ENCODE peak calls at places on chromosomes 2 and 18, in seven cellular contexts. J, V, U, D, Y, K and P are unnamed samples.

GRCh38 chr2:74457129-74457548 is 1.1 kb upstream of the WBP1 start:
- DNase-seq in D (no peak), Y (no peak), V (no peak), K (no peak), U (no peak), J (no peak), P (no peak)

GRCh38 chr2:71250945-71251344 is 24.0 kb upstream of the PAIP2B start:
- DNase-seq in K (no peak), D (no peak), V (no peak), U (no peak), Y (no peak), J (no peak), P (no peak)

GRCh38 chr2:38095996-38096861 is 20.3 kb upstream of the CYP1B1 start:
- DNase-seq in D (peak; percentile 66), K (peak; percentile 89), Y (no peak), V (no peak), U (peak; percentile 57), J (no peak), P (peak; percentile 82)

GRCh38 chr2:220279372-220279771 is 651.9 kb downstream of the SLC4A3 start:
- DNase-seq in V (peak; percentile 72), K (no peak), U (peak; percentile 70), Y (no peak), J (peak; percentile 53), D (peak; percentile 62), P (no peak)

GRCh38 chr2:32452338-32453064 is 95.7 kb downstream of the BIRC6 start:
- DNase-seq in J (no peak), Y (no peak), U (no peak), K (no peak), V (no peak), D (no peak), P (no peak)

GRCh38 chr2:67631474-67631873 is 234.3 kb downstream of the ETAA1 start:
- DNase-seq in D (no peak), U (no peak), J (no peak), K (no peak), Y (no peak), V (no peak), P (no peak)

GRCh38 chr2:78992451-78992806 is 33.1 kb upstream of the REG3G start:
- DNase-seq in D (peak; percentile 30), J (no peak), U (peak; percentile 10), Y (peak; percentile 27), V (no peak), K (peak; percentile 59), P (no peak)

GRCh38 chr2:851680-852079 is 99.0 kb upstream of the SNTG2 start:
- DNase-seq in D (no peak), J (no peak), V (no peak), K (no peak), U (no peak), Y (no peak), P (no peak)

GRCh38 chr18:62066121-62066818 is 120.6 kb downstream of the PIGN start:
- DNase-seq in D (no peak), Y (no peak), K (no peak), J (no peak), V (no peak), U (peak; percentile 8), P (no peak)

GRCh38 chr2:211802611-211803010 is 736.0 kb downstream of the ERBB4 start:
- DNase-seq in K (no peak), V (no peak), Y (no peak), U (no peak), D (no peak), J (no peak), P (no peak)

GRCh38 chr2:96102596-96103387 is 13.6 kb downstream of the ADRA2B start:
- DNase-seq in J (no peak), D (no peak), V (no peak), K (no peak), Y (no peak), U (no peak), P (peak; percentile 4)

GRCh38 chr2:30225131-30225762 is 6.1 kb upstream of the LBH start:
- DNase-seq in K (peak; percentile 69), V (peak; percentile 61), U (peak; percentile 94), Y (no peak), J (no peak), D (no peak), P (peak; percentile 43)

GRCh38 chr18:57980573-57981348 is 63.3 kb upstream of the NEDD4L start:
- DNase-seq in Y (no peak), D (no peak), K (peak; percentile 17), J (no peak), V (no peak), U (no peak), P (no peak)

GRCh38 chr2:105417789-105418475 is 19.1 kb upstream of the FHL2 start:
- DNase-seq in K (no peak), D (no peak), J (no peak), V (no peak), Y (no peak), U (peak; percentile 49), P (no peak)

GRCh38 chr2:105712166-105712915 is 32.4 kb upstream of the NCK2 start:
- DNase-seq in J (no peak), K (no peak), V (no peak), Y (no peak), D (peak; percentile 6), U (peak; percentile 65), P (no peak)

GRCh38 chr18:55821219-55821618 is 233.2 kb upstream of the TCF4 start:
- DNase-seq in V (peak; percentile 52), K (no peak), J (no peak), U (peak; percentile 27), D (no peak), Y (no peak), P (no peak)

GRCh38 chr18:27750014-27750413 is 426.9 kb downstream of the CDH2 start:
- DNase-seq in Y (peak; percentile 26), D (peak; percentile 26), K (peak; percentile 76), V (peak; percentile 66), J (peak; percentile 32), U (peak; percentile 81), P (no peak)

GRCh38 chr2:38074775-38075435 is 1.0 kb downstream of the CYP1B1 start:
- DNase-seq in D (peak; percentile 67), J (no peak), U (peak; percentile 66), V (no peak), K (peak; percentile 60), Y (peak; percentile 50), P (peak; percentile 21)

GRCh38 chr2:120314656-120315366 is 31.1 kb upstream of the INHBB start:
- DNase-seq in J (no peak), V (no peak), K (no peak), Y (no peak), D (no peak), U (peak; percentile 35), P (no peak)

GRCh38 chr2:135411646-135412045 is 119.4 kb downstream of the ZRANB3 start:
- DNase-seq in V (no peak), U (no peak), J (no peak), Y (no peak), D (no peak), K (no peak), P (no peak)

GRCh38 chr2:157466764-157467163 is 22.9 kb upstream of the CYTIP start:
- DNase-seq in V (no peak), J (no peak), D (no peak), K (no peak), Y (no peak), U (no peak), P (no peak)

GRCh38 chr18:32427084-32427933 is 43.4 kb downstream of the GAREM1 start:
- DNase-seq in Y (no peak), U (peak; percentile 18), D (no peak), K (no peak), J (no peak), V (no peak), P (no peak)
- H3K4me3 ChIP-seq in Y (no peak overlapping the region), U (no peak overlapping the region), D (no peak overlapping the region), K (no peak overlapping the region), J (no peak overlapping the region), V (no peak overlapping the region), P (no peak overlapping the region)

GRCh38 chr2:218984239-218985020 is 554 bp downstream of the FEV start:
- DNase-seq in Y (no peak), V (no peak), D (no peak), U (peak; percentile 66), K (peak; percentile 54), J (no peak), P (peak; percentile 57)

GRCh38 chr2:218983971-218984238 is 1.1 kb downstream of the FEV start:
- DNase-seq in D (no peak), J (no peak), V (no peak), K (no peak), U (no peak), Y (no peak), P (no peak)

GRCh38 chr2:218985325-218986091 is 524 bp upstream of the FEV start:
- DNase-seq in J (no peak), K (no peak), V (no peak), Y (no peak), U (no peak), D (no peak), P (no peak)

GRCh38 chr2:218986148-218986761 is 1.3 kb upstream of the FEV start:
- DNase-seq in J (no peak), U (no peak), K (no peak), D (no peak), Y (no peak), V (no peak), P (no peak)

GRCh38 chr2:218985021-218985324 is at the start of gene FEV:
- DNase-seq in J (no peak), Y (no peak), K (no peak), D (no peak), V (no peak), U (no peak), P (no peak)
- H3K4me3 ChIP-seq in J (no peak within 1 kb of the TSS), Y (no peak within 1 kb of the TSS), K (no peak within 1 kb of the TSS), D (peak within 1 kb of the TSS; percentile 24), V (no peak within 1 kb of the TSS), U (peak within 1 kb of the TSS; percentile 6), P (peak within 1 kb of the TSS; percentile 34)

GRCh38 chr2:188966728-188967127 is 7.4 kb upstream of the COL3A1 start:
- DNase-seq in V (peak; percentile 56), K (no peak), U (peak; percentile 60), Y (no peak), D (no peak), J (no peak), P (no peak)

GRCh38 chr2:188973650-188974049 is 523 bp upstream of the COL3A1 start:
- DNase-seq in J (no peak), V (no peak), Y (no peak), U (peak; percentile 41), D (no peak), K (no peak), P (no peak)

GRCh38 chr2:188971316-188971930 is 2.8 kb upstream of the COL3A1 start:
- DNase-seq in V (no peak), J (no peak), K (no peak), U (peak; percentile 60), D (no peak), Y (no peak), P (no peak)

GRCh38 chr2:188969236-188970032 is 4.7 kb upstream of the COL3A1 start:
- DNase-seq in K (no peak), Y (no peak), D (peak; percentile 35), V (no peak), U (peak; percentile 76), J (no peak), P (no peak)

DNA sequence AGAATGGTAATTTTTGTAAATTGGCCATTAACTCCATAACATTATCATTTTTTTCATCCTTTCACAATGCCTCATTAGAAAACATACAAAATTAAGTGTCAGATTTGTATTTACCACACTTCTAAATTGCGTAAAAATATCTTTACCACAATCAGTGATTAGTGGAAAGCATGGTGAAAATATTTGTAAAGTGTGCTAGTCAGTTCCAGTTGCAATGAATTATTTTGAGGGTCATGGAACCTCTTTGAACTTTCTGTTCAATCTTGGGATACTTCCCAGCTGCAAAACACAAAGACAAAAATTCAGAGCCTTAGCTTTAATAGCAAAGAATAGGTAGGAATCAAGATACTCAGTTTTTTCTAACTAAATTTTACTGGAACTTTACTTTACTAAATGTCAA is 4.0 kb upstream of the COL3A1 start:
- DNase-seq in U (peak; percentile 71), V (no peak), Y (no peak), J (no peak), K (no peak), D (no peak), P (no peak)
- H3K4me3 ChIP-seq in U (no peak overlapping the region), V (no peak overlapping the region), Y (no peak overlapping the region), J (no peak overlapping the region), K (no peak overlapping the region), D (no peak overlapping the region), P (no peak overlapping the region)

GRCh38 chr2:172084734-172085459 is 410 bp upstream of the DLX1 start:
- DNase-seq in U (peak; percentile 95), D (peak; percentile 93), Y (peak; percentile 88), J (peak; percentile 92), K (peak; percentile 88), V (peak; percentile 89), P (peak; percentile 72)
- H3K4me3 ChIP-seq in U (peak overlapping the region; percentile 17), D (peak overlapping the region; percentile 79), Y (peak overlapping the region; percentile 51), J (peak overlapping the region; percentile 72), K (peak overlapping the region; percentile 8), V (peak overlapping the region; percentile 68), P (peak overlapping the region; percentile 41)